ENCODE peak calls at places on chromosomes 16 and 17, in ten cellular contexts. S is mesenteric fat pad; V is HFFc6; F is RWPE1; Q is effector memory CD4-positive, alpha-beta T cell; B is MCF 10A; P is AG08395; A is left lung; L is COR-L47; D is activated T-cell treated with anti-CD3 and anti-CD28 coated beads, Interleukin-2, amount 50 U/mL, for 72 hours. U is an unnamed sample.

GRCh38 chr16:23504076-23504452 is 6.2 kb downstream of the GGA2 start:
- DNase-seq in S (no peak), V (no peak), F (peak; percentile 22), Q (no peak), B (peak; percentile 89), P (peak; percentile 63), A (peak; percentile 60), L (no peak), D (peak; percentile 27), U (peak; percentile 39)

GRCh38 chr16:3025032-3026002 is 1.5 kb downstream of the THOC6 start:
- DNase-seq in S (no peak), V (no peak), F (no peak), Q (no peak), B (no peak), P (no peak), A (no peak), L (no peak), D (no peak), U (no peak)

GRCh38 chr17:58339775-58340622 is 11.4 kb upstream of the TSPOAP1 start:
- DNase-seq in S (no peak), V (no peak), F (no peak), Q (no peak), B (no peak), P (no peak), A (no peak), L (no peak), D (peak; percentile 48), U (no peak)

GRCh38 chr17:71986886-71987285 is 133.9 kb upstream of the SOX9 start:
- DNase-seq in S (no peak), V (no peak), F (peak; percentile 14), Q (no peak), B (no peak), P (no peak), A (no peak), L (no peak), D (no peak), U (peak; percentile 58)

GRCh38 chr17:62109378-62109902 is 44.4 kb upstream of the MED13 start:
- DNase-seq in S (peak; percentile 62), V (peak; percentile 75), F (peak; percentile 75), Q (no peak), B (peak; percentile 85), P (peak; percentile 81), A (peak; percentile 56), L (peak; percentile 36), D (peak; percentile 80), U (peak; percentile 76)

GRCh38 chr16:47053895-47054294 is 80.4 kb upstream of the DNAJA2 start:
- DNase-seq in S (no peak), V (no peak), F (no peak), Q (no peak), B (no peak), P (no peak), A (no peak), L (no peak), D (no peak), U (no peak)

GRCh38 chr17:82793974-82794620 is 42.2 kb downstream of the TBCD start:
- DNase-seq in S (no peak), V (no peak), F (no peak), Q (no peak), B (no peak), P (no peak), A (no peak), L (no peak), D (no peak), U (no peak)

GRCh38 chr16:82585675-82586074 is 41.1 kb upstream of the CDH13 start:
- DNase-seq in S (no peak), V (peak; percentile 70), F (no peak), Q (no peak), B (peak; percentile 8), P (peak; percentile 47), A (no peak), L (no peak), D (no peak), U (peak; percentile 24)

GRCh38 chr17:33949100-33949499 is 306.0 kb upstream of the CCL2 start:
- DNase-seq in S (no peak), V (no peak), F (no peak), Q (no peak), B (no peak), P (peak; percentile 19), A (no peak), L (no peak), D (no peak), U (no peak)